ENCODE peak calls at places on chromosomes 3 and 15, in seven cellular contexts. One of them, this sample, is unnamed.

GRCh38 chr15:95266481-95267061 is 1035.2 kb downstream of the MCTP2 start:
- DNase-seq in WTC11: no peak
- DNase-seq in CD8-positive, alpha-beta T cell: no peak
- DNase-seq in endothelial cell: no peak
- DNase-seq in cardiac muscle cell: peak; percentile 61
- DNase-seq in AG04450: no peak
- DNase-seq in nephron progenitor cell: no peak
- DNase-seq in this sample: peak; percentile 56

GRCh38 chr3:41601404-41601987 is 360.4 kb downstream of the ULK4 start:
- DNase-seq in WTC11: no peak
- DNase-seq in CD8-positive, alpha-beta T cell: no peak
- DNase-seq in endothelial cell: no peak
- DNase-seq in cardiac muscle cell: peak; percentile 22
- DNase-seq in AG04450: no peak
- DNase-seq in nephron progenitor cell: no peak
- DNase-seq in this sample: no peak

GRCh38 chr3:128932516-128933212 is 53.2 kb downstream of the ACAD9 start:
- DNase-seq in WTC11: no peak
- DNase-seq in CD8-positive, alpha-beta T cell: no peak
- DNase-seq in endothelial cell: no peak
- DNase-seq in cardiac muscle cell: no peak
- DNase-seq in AG04450: no peak
- DNase-seq in nephron progenitor cell: no peak
- DNase-seq in this sample: no peak

GRCh38 chr3:134838599-134838998 is 43.5 kb downstream of the EPHB1 start:
- DNase-seq in WTC11: no peak
- DNase-seq in CD8-positive, alpha-beta T cell: no peak
- DNase-seq in endothelial cell: no peak
- DNase-seq in cardiac muscle cell: no peak
- DNase-seq in AG04450: no peak
- DNase-seq in nephron progenitor cell: no peak
- DNase-seq in this sample: no peak

GRCh38 chr3:190892328-190893011 is 30.0 kb upstream of the GMNC start:
- DNase-seq in WTC11: no peak
- DNase-seq in CD8-positive, alpha-beta T cell: no peak
- DNase-seq in endothelial cell: no peak
- DNase-seq in cardiac muscle cell: no peak
- DNase-seq in AG04450: no peak
- DNase-seq in nephron progenitor cell: no peak
- DNase-seq in this sample: no peak

GRCh38 chr15:56839099-56839498 is 79.3 kb upstream of the TCF12 start:
- DNase-seq in WTC11: no peak
- DNase-seq in CD8-positive, alpha-beta T cell: no peak
- DNase-seq in endothelial cell: no peak
- DNase-seq in cardiac muscle cell: no peak
- DNase-seq in AG04450: no peak
- DNase-seq in nephron progenitor cell: no peak
- DNase-seq in this sample: no peak

GRCh38 chr3:154981201-154981600 is 98.9 kb upstream of the MME start:
- DNase-seq in WTC11: no peak
- DNase-seq in CD8-positive, alpha-beta T cell: no peak
- DNase-seq in endothelial cell: no peak
- DNase-seq in cardiac muscle cell: peak; percentile 25
- DNase-seq in AG04450: no peak
- DNase-seq in nephron progenitor cell: no peak
- DNase-seq in this sample: peak; percentile 61

GRCh38 chr3:169863458-169863899 is 6.3 kb downstream of the LRRC31 start:
- DNase-seq in WTC11: peak; percentile 75
- DNase-seq in CD8-positive, alpha-beta T cell: peak; percentile 59
- DNase-seq in endothelial cell: peak; percentile 77
- DNase-seq in cardiac muscle cell: peak; percentile 85
- DNase-seq in AG04450: peak; percentile 34
- DNase-seq in nephron progenitor cell: peak; percentile 70
- DNase-seq in this sample: no peak

GRCh38 chr3:179882322-179882721 is 154.4 kb downstream of the PEX5L start:
- DNase-seq in WTC11: peak; percentile 21
- DNase-seq in CD8-positive, alpha-beta T cell: no peak
- DNase-seq in endothelial cell: no peak
- DNase-seq in cardiac muscle cell: no peak
- DNase-seq in AG04450: no peak
- DNase-seq in nephron progenitor cell: no peak
- DNase-seq in this sample: no peak

GRCh38 chr15:74631408-74631807 is 15.8 kb downstream of the CLK3 start:
- DNase-seq in WTC11: no peak
- DNase-seq in CD8-positive, alpha-beta T cell: no peak
- DNase-seq in endothelial cell: no peak
- DNase-seq in cardiac muscle cell: no peak
- DNase-seq in AG04450: no peak
- DNase-seq in nephron progenitor cell: no peak
- DNase-seq in this sample: no peak

GRCh38 chr3:55965776-55966175 is 478.7 kb upstream of the WNT5A start:
- DNase-seq in WTC11: no peak
- DNase-seq in CD8-positive, alpha-beta T cell: no peak
- DNase-seq in endothelial cell: no peak
- DNase-seq in cardiac muscle cell: no peak
- DNase-seq in AG04450: no peak
- DNase-seq in nephron progenitor cell: no peak
- DNase-seq in this sample: no peak

GRCh38 chr3:55966566-55966965 is 479.5 kb upstream of the WNT5A start:
- DNase-seq in WTC11: no peak
- DNase-seq in CD8-positive, alpha-beta T cell: no peak
- DNase-seq in endothelial cell: no peak
- DNase-seq in cardiac muscle cell: no peak
- DNase-seq in AG04450: no peak
- DNase-seq in nephron progenitor cell: no peak
- DNase-seq in this sample: no peak

GRCh38 chr3:55959681-55960080 is 472.6 kb upstream of the WNT5A start:
- DNase-seq in WTC11: no peak
- DNase-seq in CD8-positive, alpha-beta T cell: no peak
- DNase-seq in endothelial cell: no peak
- DNase-seq in cardiac muscle cell: no peak
- DNase-seq in AG04450: no peak
- DNase-seq in nephron progenitor cell: no peak
- DNase-seq in this sample: no peak

GRCh38 chr3:55964491-55964980 is 477.4 kb upstream of the WNT5A start:
- DNase-seq in WTC11: no peak
- DNase-seq in CD8-positive, alpha-beta T cell: no peak
- DNase-seq in endothelial cell: no peak
- DNase-seq in cardiac muscle cell: no peak
- DNase-seq in AG04450: no peak
- DNase-seq in nephron progenitor cell: no peak
- DNase-seq in this sample: no peak

DNA sequence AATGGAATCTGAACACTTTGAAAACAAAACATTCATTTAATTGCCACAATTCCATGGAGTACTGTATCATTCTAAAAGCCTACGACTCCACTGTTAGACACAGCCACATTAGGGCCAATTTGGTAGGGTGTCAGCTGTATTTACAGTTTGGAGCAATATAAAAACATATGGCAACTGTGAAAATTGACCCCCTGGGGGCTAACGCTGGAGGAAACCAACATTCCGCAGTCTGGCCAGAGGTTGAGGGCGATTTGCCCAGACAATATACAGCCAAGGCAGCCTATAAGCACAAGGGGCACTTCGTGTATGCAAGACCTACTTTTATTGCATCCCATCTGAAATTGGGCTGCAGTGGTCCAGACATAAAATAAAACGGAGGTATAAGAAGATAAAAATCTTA is 476.5 kb upstream of the WNT5A start:
- DNase-seq in WTC11: no peak
- DNase-seq in CD8-positive, alpha-beta T cell: no peak
- DNase-seq in endothelial cell: no peak
- DNase-seq in cardiac muscle cell: no peak
- DNase-seq in AG04450: no peak
- DNase-seq in nephron progenitor cell: no peak
- DNase-seq in this sample: no peak
- TF ChIP-seq CTCF in WTC11: no peak
- TF ChIP-seq CTCF in CD8-positive, alpha-beta T cell: no peak
- TF ChIP-seq CTCF in endothelial cell: no peak
- TF ChIP-seq CTCF in cardiac muscle cell: no peak
- TF ChIP-seq CTCF in AG04450: no peak
- TF ChIP-seq CTCF in nephron progenitor cell: no peak
- TF ChIP-seq CTCF in this sample: no peak

DNA sequence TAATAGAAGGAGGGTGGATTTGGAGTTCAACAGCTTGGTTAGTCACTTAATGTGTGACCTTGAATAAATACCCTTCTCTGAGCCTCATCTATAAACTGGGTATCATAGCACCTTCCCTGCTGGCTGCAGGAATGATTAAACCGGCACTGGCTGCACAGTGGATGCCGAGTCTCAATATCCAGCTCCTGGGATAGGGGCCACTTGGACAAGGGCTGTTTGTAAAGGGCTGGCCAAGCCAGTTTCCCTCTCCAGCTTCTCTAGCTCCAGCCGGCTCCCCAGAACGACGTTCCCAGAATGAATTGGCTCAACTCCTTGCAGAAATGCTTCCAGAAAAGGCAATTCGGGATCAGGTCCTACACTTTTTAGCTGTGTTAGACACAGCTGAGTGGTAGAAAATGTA is 58.8 kb downstream of the LSM3 start:
- DNase-seq in WTC11: no peak
- DNase-seq in CD8-positive, alpha-beta T cell: no peak
- DNase-seq in endothelial cell: no peak
- DNase-seq in cardiac muscle cell: no peak
- DNase-seq in AG04450: no peak
- DNase-seq in nephron progenitor cell: no peak
- DNase-seq in this sample: no peak
- TF ChIP-seq CTCF in WTC11: no peak
- TF ChIP-seq CTCF in CD8-positive, alpha-beta T cell: no peak
- TF ChIP-seq CTCF in endothelial cell: no peak
- TF ChIP-seq CTCF in cardiac muscle cell: no peak
- TF ChIP-seq CTCF in AG04450: no peak
- TF ChIP-seq CTCF in nephron progenitor cell: no peak
- TF ChIP-seq CTCF in this sample: no peak

DNA sequence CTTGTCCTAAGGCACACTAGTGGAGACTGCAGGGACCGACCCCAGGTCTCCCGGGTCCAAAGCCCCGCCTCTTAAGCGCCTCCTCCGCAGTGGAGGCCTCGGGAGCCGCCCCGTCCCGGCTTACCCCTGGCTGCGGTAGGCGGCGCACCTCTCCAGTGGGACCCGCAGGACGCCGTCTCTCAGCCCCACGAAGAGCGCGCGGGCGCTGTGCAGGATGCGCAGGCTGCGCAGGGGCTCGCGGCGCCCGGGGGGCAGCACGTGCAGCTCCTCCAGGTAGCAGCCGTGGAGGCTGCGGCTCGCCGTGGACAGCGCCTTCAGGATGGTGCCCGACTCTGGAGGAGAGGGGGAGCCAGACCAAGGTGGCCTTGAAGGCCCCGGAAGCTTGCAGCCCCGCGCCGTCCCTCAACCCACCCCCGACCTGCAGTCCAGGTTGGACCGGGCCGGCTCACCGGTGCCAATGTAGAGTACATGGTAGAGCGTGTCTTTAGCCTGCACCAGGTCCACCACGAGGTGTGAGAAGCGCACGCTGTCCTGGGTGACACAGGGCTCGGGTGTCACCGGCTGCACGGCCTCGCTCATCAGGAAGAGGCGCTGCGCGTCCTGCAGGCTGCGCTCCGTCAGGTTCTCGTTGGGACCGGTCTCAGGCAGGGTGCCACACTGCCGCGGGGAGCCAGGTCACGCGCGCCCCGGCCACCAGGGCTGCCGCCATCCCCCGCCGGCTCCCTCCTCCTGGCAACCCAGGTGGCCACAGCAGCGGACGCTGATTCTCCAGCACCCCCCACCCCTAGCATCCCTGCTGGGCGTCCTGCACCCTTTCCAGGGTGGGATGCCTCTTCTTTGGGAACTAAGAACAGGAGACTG is 105.5 kb downstream of the SEMA5B start:
- DNase-seq in WTC11: peak; percentile 76
- DNase-seq in CD8-positive, alpha-beta T cell: no peak
- DNase-seq in endothelial cell: peak; percentile 53
- DNase-seq in cardiac muscle cell: no peak
- DNase-seq in AG04450: no peak
- DNase-seq in nephron progenitor cell: peak; percentile 72
- DNase-seq in this sample: no peak
- TF ChIP-seq CTCF in WTC11: no peak
- TF ChIP-seq CTCF in CD8-positive, alpha-beta T cell: no peak
- TF ChIP-seq CTCF in endothelial cell: no peak
- TF ChIP-seq CTCF in cardiac muscle cell: no peak
- TF ChIP-seq CTCF in AG04450: no peak
- TF ChIP-seq CTCF in nephron progenitor cell: peak; percentile 27
- TF ChIP-seq CTCF in this sample: no peak

DNA sequence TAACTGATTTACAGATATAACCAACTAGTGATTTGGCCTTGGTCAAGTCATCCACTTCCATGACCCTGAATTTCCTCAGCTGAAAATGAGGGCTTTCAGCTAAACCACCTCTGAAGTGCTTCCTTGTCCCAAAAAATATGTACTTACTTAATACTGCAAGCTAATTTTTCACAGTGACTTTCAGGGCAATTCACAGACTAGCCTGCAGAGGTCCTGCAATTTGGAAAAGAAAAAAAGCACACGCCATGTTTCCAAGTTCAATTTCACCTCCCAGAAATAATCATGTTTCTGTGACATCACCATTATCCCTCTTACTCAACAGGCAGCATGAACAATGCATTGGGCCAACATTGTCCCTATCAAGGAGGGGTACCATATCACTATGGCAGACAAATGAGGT is 218.2 kb downstream of the SHOX2 start:
- DNase-seq in WTC11: no peak
- DNase-seq in CD8-positive, alpha-beta T cell: no peak
- DNase-seq in endothelial cell: no peak
- DNase-seq in cardiac muscle cell: no peak
- DNase-seq in AG04450: no peak
- DNase-seq in nephron progenitor cell: no peak
- DNase-seq in this sample: no peak
- TF ChIP-seq CTCF in WTC11: no peak
- TF ChIP-seq CTCF in CD8-positive, alpha-beta T cell: no peak
- TF ChIP-seq CTCF in endothelial cell: no peak
- TF ChIP-seq CTCF in cardiac muscle cell: no peak
- TF ChIP-seq CTCF in AG04450: no peak
- TF ChIP-seq CTCF in nephron progenitor cell: no peak
- TF ChIP-seq CTCF in this sample: no peak

DNA sequence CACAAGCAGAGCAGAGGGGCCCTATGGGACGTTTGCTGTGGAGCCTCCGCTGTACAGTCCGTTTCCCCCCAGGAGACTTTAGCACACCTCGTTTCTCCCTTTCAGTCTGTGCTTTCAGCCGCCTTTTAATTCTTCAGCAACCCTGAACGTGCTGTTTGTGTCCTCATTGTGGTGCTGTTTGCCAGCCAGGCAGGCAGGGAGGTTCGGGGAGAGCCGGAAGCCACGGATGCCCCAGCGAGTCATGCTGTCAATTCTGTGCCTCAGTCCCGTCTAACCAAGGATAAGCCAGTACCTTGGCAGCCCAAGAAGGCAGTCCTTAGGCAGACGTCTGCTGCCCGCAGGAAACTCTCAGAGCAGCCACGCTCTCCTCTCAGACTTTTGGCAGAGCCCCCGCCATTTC is 158.7 kb downstream of the UACA start:
- DNase-seq in WTC11: no peak
- DNase-seq in CD8-positive, alpha-beta T cell: no peak
- DNase-seq in endothelial cell: no peak
- DNase-seq in cardiac muscle cell: peak; percentile 57
- DNase-seq in AG04450: no peak
- DNase-seq in nephron progenitor cell: no peak
- DNase-seq in this sample: no peak
- TF ChIP-seq CTCF in WTC11: no peak
- TF ChIP-seq CTCF in CD8-positive, alpha-beta T cell: no peak
- TF ChIP-seq CTCF in endothelial cell: no peak
- TF ChIP-seq CTCF in cardiac muscle cell: peak; percentile 24
- TF ChIP-seq CTCF in AG04450: no peak
- TF ChIP-seq CTCF in nephron progenitor cell: no peak
- TF ChIP-seq CTCF in this sample: no peak